ENCODE peak calls at places on chromosome 14, in five cellular contexts. Q is Ammon's horn, V is Karpas-422, R is lung microvascular endothelial cell, P is lower lobe of right lung. E is an unnamed sample.

GRCh38 chr14:99029916-99030305 is 242.1 kb downstream of the BCL11B start:
- DNase-seq in Q (no peak), V (no peak), R (no peak), P (no peak), E (no peak)

GRCh38 chr14:90383731-90384542 is 12.9 kb upstream of the CALM1 start:
- DNase-seq in Q (peak; percentile 77), V (peak; percentile 62), R (peak; percentile 60), P (peak; percentile 75), E (peak; percentile 63)

GRCh38 chr14:92471919-92472318 is 41.7 kb upstream of the RIN3 start:
- DNase-seq in Q (no peak), V (no peak), R (peak; percentile 91), P (no peak), E (no peak)

GRCh38 chr14:102938191-102938590 is 15.7 kb downstream of the AMN start:
- DNase-seq in Q (no peak), V (no peak), R (no peak), P (peak; percentile 39), E (no peak)

GRCh38 chr14:77309122-77309521 is 11.6 kb downstream of the POMT2 start:
- DNase-seq in Q (no peak), V (no peak), R (peak; percentile 33), P (no peak), E (no peak)

GRCh38 chr14:102731101-102731870 is 46.0 kb upstream of the TRAF3 start:
- DNase-seq in Q (no peak), V (no peak), R (no peak), P (no peak), E (no peak)

GRCh38 chr14:70771781-70772212 is 37.5 kb downstream of the MAP3K9 start:
- DNase-seq in Q (peak; percentile 15), V (no peak), R (no peak), P (no peak), E (no peak)

GRCh38 chr14:25102788-25103187 is 52.8 kb upstream of the STXBP6 start:
- DNase-seq in Q (no peak), V (no peak), R (no peak), P (no peak), E (no peak)

GRCh38 chr14:89504602-89505320 is 87.7 kb upstream of the FOXN3 start:
- DNase-seq in Q (no peak), V (no peak), R (peak; percentile 18), P (peak; percentile 63), E (no peak)

GRCh38 chr14:101707863-101708620 is 53.5 kb upstream of the PPP2R5C start:
- DNase-seq in Q (no peak), V (no peak), R (no peak), P (no peak), E (no peak)

GRCh38 chr14:72783741-72784140 is 110.2 kb downstream of the DPF3 start:
- DNase-seq in Q (no peak), V (no peak), R (no peak), P (no peak), E (no peak)

GRCh38 chr14:73472182-73473114 is 14.1 kb upstream of the NUMB start:
- DNase-seq in Q (peak; percentile 78), V (peak; percentile 91), R (peak; percentile 79), P (no peak), E (peak; percentile 84)

GRCh38 chr14:23321572-23322547 is 603 bp downstream of the PABPN1 start:
- DNase-seq in Q (no peak), V (peak; percentile 83), R (peak; percentile 56), P (no peak), E (peak; percentile 90)

GRCh38 chr14:51534623-51535022 is 117.1 kb upstream of the FRMD6 start:
- DNase-seq in Q (no peak), V (no peak), R (peak; percentile 96), P (no peak), E (no peak)

GRCh38 chr14:79842270-79842669 is 369.0 kb downstream of the DIO2 start:
- DNase-seq in Q (no peak), V (no peak), R (no peak), P (no peak), E (no peak)

GRCh38 chr14:88841741-88842140 is 17.3 kb downstream of the TTC8 start:
- DNase-seq in Q (no peak), V (no peak), R (no peak), P (no peak), E (peak; percentile 59)

GRCh38 chr14:104138891-104139459 is 588 bp downstream of the KIF26A start:
- DNase-seq in Q (no peak), V (no peak), R (no peak), P (peak; percentile 45), E (no peak)

GRCh38 chr14:57692671-57693070 is 173.2 kb downstream of the SLC35F4 start:
- DNase-seq in Q (no peak), V (peak; percentile 77), R (peak; percentile 70), P (no peak), E (peak; percentile 91)

GRCh38 chr14:74616507-74616906 is 4.5 kb upstream of the LTBP2 start:
- DNase-seq in Q (no peak), V (no peak), R (peak; percentile 92), P (no peak), E (peak; percentile 73)

GRCh38 chr14:69879175-69880047 is at the start of gene SMOC1:
- DNase-seq in Q (peak; percentile 70), V (no peak), R (peak; percentile 38), P (no peak), E (peak; percentile 86)

GRCh38 chr14:57863471-57863870 is 2.4 kb downstream of the SLC35F4 start:
- DNase-seq in Q (no peak), V (no peak), R (no peak), P (no peak), E (peak; percentile 94)

GRCh38 chr14:72974661-72975060 is 48.4 kb downstream of the DCAF4 start:
- DNase-seq in Q (no peak), V (no peak), R (no peak), P (no peak), E (peak; percentile 31)

GRCh38 chr14:94115068-94115591 is 4.6 kb downstream of the IFI27 start:
- DNase-seq in Q (peak; percentile 33), V (peak; percentile 39), R (peak; percentile 42), P (no peak), E (peak; percentile 91)

GRCh38 chr14:24418492-24418873 is 11.0 kb downstream of the CBLN3 start:
- DNase-seq in Q (no peak), V (no peak), R (peak; percentile 70), P (no peak), E (no peak)

GRCh38 chr14:99541677-99542470 is 60.7 kb downstream of the CCNK start:
- DNase-seq in Q (no peak), V (peak; percentile 57), R (no peak), P (no peak), E (peak; percentile 81)

GRCh38 chr14:93893550-93894329 is 33.4 kb upstream of the FAM181A start:
- DNase-seq in Q (no peak), V (no peak), R (no peak), P (no peak), E (peak; percentile 79)

GRCh38 chr14:69358233-69358963 is 39.7 kb downstream of the ERH start:
- DNase-seq in Q (no peak), V (no peak), R (no peak), P (no peak), E (no peak)

GRCh38 chr14:82447586-82447985 is 913.9 kb upstream of the SEL1L start:
- DNase-seq in Q (peak; percentile 33), V (no peak), R (no peak), P (no peak), E (peak; percentile 46)

GRCh38 chr14:69363055-69363454 is 35.0 kb downstream of the ERH start:
- DNase-seq in Q (peak; percentile 79), V (no peak), R (peak; percentile 41), P (no peak), E (peak; percentile 7)

GRCh38 chr14:36300337-36300736 is 20.1 kb downstream of the MBIP start:
- DNase-seq in Q (no peak), V (no peak), R (peak; percentile 26), P (no peak), E (no peak)

GRCh38 chr14:62914025-62914424 is 131.2 kb downstream of the KCNH5 start:
- DNase-seq in Q (no peak), V (no peak), R (no peak), P (no peak), E (no peak)

GRCh38 chr14:57346741-57347140 is 43.6 kb upstream of the NAA30 start:
- DNase-seq in Q (no peak), V (no peak), R (no peak), P (no peak), E (peak; percentile 72)